ENCODE peak calls at places on chromosomes 1 and 21, in four cellular contexts. One of them, this sample, is unnamed.

GRCh38 chr21:44773291-44773932 is 28.2 kb downstream of the UBE2G2 start:
- DNase-seq in esophagus squamous epithelium: no peak
- DNase-seq in pancreas: no peak
- DNase-seq in CD8-positive, alpha-beta T cell: no peak
- DNase-seq in this sample: no peak

GRCh38 chr1:9573723-9574122 is 15.0 kb upstream of the TMEM201 start:
- DNase-seq in pancreas: no peak
- DNase-seq in esophagus squamous epithelium: no peak
- DNase-seq in CD8-positive, alpha-beta T cell: no peak
- DNase-seq in this sample: no peak

GRCh38 chr1:209743145-209743482 is 12.7 kb upstream of the TRAF3IP3 start:
- DNase-seq in pancreas: peak; percentile 14
- DNase-seq in CD8-positive, alpha-beta T cell: no peak
- DNase-seq in esophagus squamous epithelium: no peak
- DNase-seq in this sample: no peak

GRCh38 chr1:229349463-229350385 is 6.9 kb upstream of the CCSAP start:
- DNase-seq in CD8-positive, alpha-beta T cell: no peak
- DNase-seq in esophagus squamous epithelium: no peak
- DNase-seq in pancreas: no peak
- DNase-seq in this sample: no peak

GRCh38 chr21:42520628-42521253 is 7.1 kb downstream of the SLC37A1 start:
- DNase-seq in CD8-positive, alpha-beta T cell: no peak
- DNase-seq in esophagus squamous epithelium: no peak
- DNase-seq in pancreas: no peak
- DNase-seq in this sample: no peak

GRCh38 chr1:16420719-16421118 is 16.5 kb downstream of the SPATA21 start:
- DNase-seq in pancreas: no peak
- DNase-seq in CD8-positive, alpha-beta T cell: peak; percentile 29
- DNase-seq in esophagus squamous epithelium: peak; percentile 14
- DNase-seq in this sample: no peak

GRCh38 chr1:17731460-17731859 is 23.7 kb upstream of the ACTL8 start:
- DNase-seq in pancreas: no peak
- DNase-seq in CD8-positive, alpha-beta T cell: no peak
- DNase-seq in esophagus squamous epithelium: no peak
- DNase-seq in this sample: no peak

GRCh38 chr1:41359211-41360073 is 1.8 kb upstream of the FOXO6 start:
- DNase-seq in CD8-positive, alpha-beta T cell: no peak
- DNase-seq in esophagus squamous epithelium: no peak
- DNase-seq in pancreas: no peak
- DNase-seq in this sample: peak; percentile 5

GRCh38 chr1:19688041-19688842 is 23.6 kb downstream of the HTR6 start:
- DNase-seq in pancreas: no peak
- DNase-seq in esophagus squamous epithelium: no peak
- DNase-seq in CD8-positive, alpha-beta T cell: peak; percentile 21
- DNase-seq in this sample: no peak

GRCh38 chr1:7454052-7454815 is 316.9 kb upstream of the VAMP3 start:
- DNase-seq in esophagus squamous epithelium: no peak
- DNase-seq in pancreas: no peak
- DNase-seq in CD8-positive, alpha-beta T cell: no peak
- DNase-seq in this sample: no peak

GRCh38 chr1:220300442-220301121 is 28.3 kb upstream of the RAB3GAP2 start:
- DNase-seq in esophagus squamous epithelium: no peak
- DNase-seq in pancreas: peak; percentile 5
- DNase-seq in CD8-positive, alpha-beta T cell: no peak
- DNase-seq in this sample: peak; percentile 32

GRCh38 chr1:6260433-6260934 is 414 bp downstream of the GPR153 start:
- DNase-seq in CD8-positive, alpha-beta T cell: peak; percentile 27
- DNase-seq in esophagus squamous epithelium: no peak
- DNase-seq in pancreas: no peak
- DNase-seq in this sample: no peak

GRCh38 chr1:15680131-15680530 is 4.0 kb upstream of the PLEKHM2 start:
- DNase-seq in pancreas: no peak
- DNase-seq in esophagus squamous epithelium: no peak
- DNase-seq in CD8-positive, alpha-beta T cell: no peak
- DNase-seq in this sample: no peak

GRCh38 chr1:42319128-42319851 is 15.7 kb downstream of the FOXJ3 start:
- DNase-seq in esophagus squamous epithelium: no peak
- DNase-seq in CD8-positive, alpha-beta T cell: peak; percentile 18
- DNase-seq in pancreas: no peak
- DNase-seq in this sample: no peak

GRCh38 chr1:5898266-5898665 is 94.0 kb downstream of the NPHP4 start:
- DNase-seq in pancreas: no peak
- DNase-seq in CD8-positive, alpha-beta T cell: no peak
- DNase-seq in esophagus squamous epithelium: no peak
- DNase-seq in this sample: no peak

GRCh38 chr1:155976913-155977606 is 1.3 kb downstream of the ARHGEF2 start:
- DNase-seq in pancreas: no peak
- DNase-seq in esophagus squamous epithelium: no peak
- DNase-seq in CD8-positive, alpha-beta T cell: no peak
- DNase-seq in this sample: no peak

GRCh38 chr1:161185732-161186311 is 8.5 kb upstream of the B4GALT3 start:
- DNase-seq in esophagus squamous epithelium: no peak
- DNase-seq in CD8-positive, alpha-beta T cell: no peak
- DNase-seq in pancreas: no peak
- DNase-seq in this sample: no peak

GRCh38 chr1:53637726-53638640 is 101.0 kb downstream of the GLIS1 start:
- DNase-seq in CD8-positive, alpha-beta T cell: no peak
- DNase-seq in esophagus squamous epithelium: no peak
- DNase-seq in pancreas: no peak
- DNase-seq in this sample: no peak

GRCh38 chr1:10109372-10109771 is 76.6 kb downstream of the UBE4B start:
- DNase-seq in esophagus squamous epithelium: no peak
- DNase-seq in pancreas: no peak
- DNase-seq in CD8-positive, alpha-beta T cell: no peak
- DNase-seq in this sample: no peak

GRCh38 chr1:174274452-174274851 is 115.1 kb downstream of the RABGAP1L start:
- DNase-seq in CD8-positive, alpha-beta T cell: no peak
- DNase-seq in esophagus squamous epithelium: no peak
- DNase-seq in pancreas: no peak
- DNase-seq in this sample: no peak

GRCh38 chr1:16727190-16728111 is 12.9 kb upstream of the RNU1-4 start:
- DNase-seq in CD8-positive, alpha-beta T cell: no peak
- DNase-seq in pancreas: no peak
- DNase-seq in esophagus squamous epithelium: no peak
- DNase-seq in this sample: peak; percentile 80

GRCh38 chr1:198064181-198064580 is 92.6 kb upstream of the NEK7 start:
- DNase-seq in pancreas: no peak
- DNase-seq in esophagus squamous epithelium: no peak
- DNase-seq in CD8-positive, alpha-beta T cell: no peak
- DNase-seq in this sample: no peak

GRCh38 chr1:39753132-39754025 is 14.7 kb downstream of the PPIE start:
- DNase-seq in pancreas: no peak
- DNase-seq in CD8-positive, alpha-beta T cell: no peak
- DNase-seq in esophagus squamous epithelium: no peak
- DNase-seq in this sample: no peak

GRCh38 chr1:47023268-47024137 is at the start of gene CYP4X1:
- DNase-seq in CD8-positive, alpha-beta T cell: no peak
- DNase-seq in pancreas: peak; percentile 4
- DNase-seq in esophagus squamous epithelium: no peak
- DNase-seq in this sample: no peak

GRCh38 chr1:195200772-195201171 is 1407.5 kb downstream of the KCNT2 start:
- DNase-seq in CD8-positive, alpha-beta T cell: no peak
- DNase-seq in esophagus squamous epithelium: no peak
- DNase-seq in pancreas: no peak
- DNase-seq in this sample: no peak

GRCh38 chr1:218201004-218201403 is 84.1 kb upstream of the RRP15 start:
- DNase-seq in esophagus squamous epithelium: no peak
- DNase-seq in CD8-positive, alpha-beta T cell: no peak
- DNase-seq in pancreas: no peak
- DNase-seq in this sample: peak; percentile 15

GRCh38 chr1:172745014-172745413 is 86.1 kb downstream of the FASLG start:
- DNase-seq in CD8-positive, alpha-beta T cell: peak; percentile 27
- DNase-seq in esophagus squamous epithelium: no peak
- DNase-seq in pancreas: no peak
- DNase-seq in this sample: peak; percentile 21

GRCh38 chr1:119715542-119715941 is 3.8 kb downstream of the PHGDH start:
- DNase-seq in CD8-positive, alpha-beta T cell: no peak
- DNase-seq in esophagus squamous epithelium: no peak
- DNase-seq in pancreas: peak; percentile 68
- DNase-seq in this sample: no peak

GRCh38 chr1:3721955-3722465 is 30.2 kb upstream of the CCDC27 start:
- DNase-seq in CD8-positive, alpha-beta T cell: no peak
- DNase-seq in esophagus squamous epithelium: no peak
- DNase-seq in pancreas: no peak
- DNase-seq in this sample: no peak

GRCh38 chr21:34986561-34987533 is 62.3 kb downstream of the RUNX1 start:
- DNase-seq in esophagus squamous epithelium: no peak
- DNase-seq in CD8-positive, alpha-beta T cell: peak; percentile 68
- DNase-seq in pancreas: no peak
- DNase-seq in this sample: no peak

GRCh38 chr1:76862447-76862846 is 4.8 kb upstream of the ST6GALNAC5 start:
- DNase-seq in esophagus squamous epithelium: no peak
- DNase-seq in CD8-positive, alpha-beta T cell: no peak
- DNase-seq in pancreas: no peak
- DNase-seq in this sample: no peak

GRCh38 chr1:224092111-224092510 is 21.8 kb upstream of the FBXO28 start:
- DNase-seq in pancreas: no peak
- DNase-seq in CD8-positive, alpha-beta T cell: no peak
- DNase-seq in esophagus squamous epithelium: no peak
- DNase-seq in this sample: no peak

GRCh38 chr1:224090116-224090515 is 23.8 kb upstream of the FBXO28 start:
- DNase-seq in pancreas: no peak
- DNase-seq in esophagus squamous epithelium: no peak
- DNase-seq in CD8-positive, alpha-beta T cell: no peak
- DNase-seq in this sample: no peak

GRCh38 chr1:224092601-224093000 is 21.3 kb upstream of the FBXO28 start:
- DNase-seq in CD8-positive, alpha-beta T cell: no peak
- DNase-seq in esophagus squamous epithelium: no peak
- DNase-seq in pancreas: no peak
- DNase-seq in this sample: no peak

GRCh38 chr1:224087358-224087757 is 26.6 kb upstream of the FBXO28 start:
- DNase-seq in pancreas: no peak
- DNase-seq in CD8-positive, alpha-beta T cell: no peak
- DNase-seq in esophagus squamous epithelium: no peak
- DNase-seq in this sample: no peak

GRCh38 chr1:224089583-224089982 is 24.3 kb upstream of the FBXO28 start:
- DNase-seq in pancreas: no peak
- DNase-seq in CD8-positive, alpha-beta T cell: no peak
- DNase-seq in esophagus squamous epithelium: no peak
- DNase-seq in this sample: no peak
- H3K4me3 ChIP-seq in pancreas: no peak overlapping the region
- H3K4me3 ChIP-seq in CD8-positive, alpha-beta T cell: no peak overlapping the region
- H3K4me3 ChIP-seq in esophagus squamous epithelium: no peak overlapping the region
- H3K4me3 ChIP-seq in this sample: no peak overlapping the region

GRCh38 chr1:95230256-95230655 is 3.8 kb upstream of the RWDD3 start:
- DNase-seq in pancreas: no peak
- DNase-seq in CD8-positive, alpha-beta T cell: no peak
- DNase-seq in esophagus squamous epithelium: no peak
- DNase-seq in this sample: no peak
- H3K4me1 ChIP-seq in pancreas: peaks cover 25% of the 10 kb centered on the region
- H3K4me1 ChIP-seq in CD8-positive, alpha-beta T cell: peaks cover 12% of the 10 kb centered on the region
- H3K4me1 ChIP-seq in esophagus squamous epithelium: peaks cover 7% of the 10 kb centered on the region
- H3K4me1 ChIP-seq in this sample: peaks cover 4% of the 10 kb centered on the region

GRCh38 chr1:28564310-28564709 is 11.4 kb downstream of the TRNAU1AP start:
- DNase-seq in pancreas: no peak
- DNase-seq in esophagus squamous epithelium: no peak
- DNase-seq in CD8-positive, alpha-beta T cell: no peak
- DNase-seq in this sample: no peak
- H3K36me3 ChIP-seq in pancreas: peaks cover 81% of the 10 kb centered on the region
- H3K36me3 ChIP-seq in esophagus squamous epithelium: peaks cover 51% of the 10 kb centered on the region
- H3K36me3 ChIP-seq in CD8-positive, alpha-beta T cell: peaks cover 39% of the 10 kb centered on the region
- H3K36me3 ChIP-seq in this sample: peaks cover 81% of the 10 kb centered on the region

DNA sequence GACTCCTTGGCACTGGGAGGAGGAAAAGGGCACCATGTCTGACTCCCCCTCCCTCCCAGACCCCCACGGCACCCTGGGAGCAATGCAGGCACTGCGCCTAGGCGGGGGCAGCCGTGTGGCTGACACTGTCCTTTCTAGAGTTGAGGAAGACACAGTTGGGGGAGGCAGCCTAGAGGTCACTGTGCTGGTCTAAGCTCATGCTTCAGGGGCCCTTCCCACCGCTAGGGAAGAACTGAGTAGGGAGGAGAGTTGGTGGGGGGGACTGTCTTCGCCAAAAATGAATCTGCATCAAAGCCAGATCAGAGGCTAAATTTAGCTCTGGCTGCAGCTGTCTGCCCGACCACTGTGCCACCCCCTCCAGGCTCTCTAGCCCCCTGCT is 3.4 kb downstream of the SEMA6C start:
- DNase-seq in pancreas: no peak
- DNase-seq in esophagus squamous epithelium: no peak
- DNase-seq in CD8-positive, alpha-beta T cell: no peak
- DNase-seq in this sample: no peak
- H3K4me3 ChIP-seq in pancreas: no peak overlapping the region
- H3K4me3 ChIP-seq in esophagus squamous epithelium: no peak overlapping the region
- H3K4me3 ChIP-seq in CD8-positive, alpha-beta T cell: no peak overlapping the region
- H3K4me3 ChIP-seq in this sample: no peak overlapping the region

GRCh38 chr1:167670563-167670962 is 40.5 kb downstream of the RCSD1 start:
- DNase-seq in CD8-positive, alpha-beta T cell: no peak
- DNase-seq in esophagus squamous epithelium: no peak
- DNase-seq in pancreas: no peak
- DNase-seq in this sample: no peak

GRCh38 chr1:167671727-167672511 is 41.9 kb downstream of the RCSD1 start:
- DNase-seq in esophagus squamous epithelium: no peak
- DNase-seq in pancreas: no peak
- DNase-seq in CD8-positive, alpha-beta T cell: no peak
- DNase-seq in this sample: no peak

GRCh38 chr1:167672831-167673230 is 42.8 kb downstream of the RCSD1 start:
- DNase-seq in CD8-positive, alpha-beta T cell: no peak
- DNase-seq in pancreas: no peak
- DNase-seq in esophagus squamous epithelium: no peak
- DNase-seq in this sample: no peak

GRCh38 chr1:167675440-167675839 is 45.4 kb downstream of the RCSD1 start:
- DNase-seq in pancreas: no peak
- DNase-seq in esophagus squamous epithelium: no peak
- DNase-seq in CD8-positive, alpha-beta T cell: no peak
- DNase-seq in this sample: no peak

GRCh38 chr1:167673285-167673684 is 43.3 kb downstream of the RCSD1 start:
- DNase-seq in CD8-positive, alpha-beta T cell: no peak
- DNase-seq in esophagus squamous epithelium: no peak
- DNase-seq in pancreas: no peak
- DNase-seq in this sample: no peak
- H3K4me1 ChIP-seq in CD8-positive, alpha-beta T cell: peaks cover 53% of the 10 kb centered on the region
- H3K4me1 ChIP-seq in esophagus squamous epithelium: no peaks in the 10 kb centered on the region
- H3K4me1 ChIP-seq in pancreas: no peaks in the 10 kb centered on the region
- H3K4me1 ChIP-seq in this sample: no peaks in the 10 kb centered on the region